ENCODE peak calls at places on chromosomes 12 and 14, in seven cellular contexts. X is WTC11, M is NCI-H345, O is nucleus accumbens, L is C1 segment of cervical spinal cord, T is stomach, I is T-helper 1 cell. J is an unnamed sample.

GRCh38 chr12:129196927-129197326 is 343.6 kb downstream of the GLT1D1 start:
- DNase-seq in X (no peak), L (no peak), T (no peak), O (no peak), M (no peak), I (no peak), J (no peak)

GRCh38 chr12:52984136-52984535 is 22.1 kb upstream of the EIF4B start:
- DNase-seq in O (no peak), X (no peak), M (no peak), L (no peak), T (no peak), I (no peak), J (no peak)

GRCh38 chr12:128818065-128819022 is 5.4 kb downstream of the SLC15A4 start:
- DNase-seq in T (peak; percentile 24), L (no peak), I (no peak), M (peak; percentile 11), X (no peak), O (no peak), J (no peak)

GRCh38 chr12:53703746-53704145 is 23.5 kb downstream of the CALCOCO1 start:
- DNase-seq in T (no peak), I (no peak), L (no peak), M (no peak), X (no peak), O (no peak), J (no peak)

GRCh38 chr12:112998997-112999767 is 20.9 kb downstream of the OAS2 start:
- DNase-seq in M (peak; percentile 13), T (no peak), X (no peak), O (no peak), I (no peak), L (no peak), J (no peak)

GRCh38 chr14:29077916-29078315 is 311.3 kb downstream of the FOXG1 start:
- DNase-seq in X (no peak), M (no peak), T (no peak), I (no peak), O (no peak), L (no peak), J (no peak)

GRCh38 chr12:107593713-107594381 is 91.8 kb upstream of the PWP1 start:
- DNase-seq in M (no peak), O (no peak), I (no peak), L (no peak), T (no peak), X (no peak), J (no peak)

GRCh38 chr14:86838363-86838762 is 1154.6 kb downstream of the GALC start:
- DNase-seq in L (no peak), I (no peak), O (no peak), M (no peak), X (no peak), T (no peak), J (no peak)

GRCh38 chr12:18872770-18873169 is 134.9 kb downstream of the CAPZA3 start:
- DNase-seq in I (no peak), M (no peak), T (no peak), L (no peak), O (no peak), X (no peak), J (no peak)

GRCh38 chr12:46983959-46984833 is 95.2 kb upstream of the PCED1B start:
- DNase-seq in X (peak; percentile 43), O (peak; percentile 4), T (no peak), M (peak; percentile 1), L (no peak), I (no peak), J (no peak)

GRCh38 chr14:61765225-61765943 is 3.2 kb downstream of the SNAPC1 start:
- DNase-seq in O (no peak), I (no peak), M (no peak), T (no peak), L (no peak), X (no peak), J (no peak)

GRCh38 chr12:92442782-92443181 is 260.0 kb upstream of the PLEKHG7 start:
- DNase-seq in T (no peak), M (no peak), O (no peak), I (no peak), L (no peak), X (no peak), J (no peak)

GRCh38 chr14:57274551-57274950 is 5.8 kb downstream of the AP5M1 start:
- DNase-seq in O (no peak), X (no peak), M (no peak), T (no peak), L (no peak), I (no peak), J (no peak)

GRCh38 chr12:49962861-49963765 is 1.4 kb downstream of the AQP5 start:
- DNase-seq in O (peak; percentile 65), X (no peak), L (peak; percentile 36), I (no peak), T (peak; percentile 95), M (peak; percentile 44), J (peak; percentile 84)

GRCh38 chr12:25550186-25550585 is 2.9 kb downstream of the LMNTD1 start:
- DNase-seq in I (no peak), M (no peak), L (no peak), X (no peak), T (no peak), O (no peak), J (no peak)

GRCh38 chr12:119645535-119646059 is 22.3 kb upstream of the PRKAB1 start:
- DNase-seq in T (no peak), X (no peak), O (no peak), I (no peak), M (no peak), L (no peak), J (no peak)

GRCh38 chr14:22737052-22737451 is 29.4 kb upstream of the OXA1L start:
- DNase-seq in I (no peak), O (no peak), L (no peak), M (no peak), X (no peak), T (no peak), J (no peak)

GRCh38 chr14:55411426-55412389 is at the start of gene ATG14:
- DNase-seq in T (peak; percentile 82), I (peak; percentile 63), O (peak; percentile 89), X (peak; percentile 83), L (peak; percentile 79), M (peak; percentile 89), J (peak; percentile 88)